ENCODE peak calls at places on chromosome 6, in eight cellular contexts. I, D, M, U, A, B, F and W are unnamed samples. For H3K4me1, the result is how much of the 10 kb centered on the place peaks cover.

GRCh38 chr6:73477407-73477806 is 15.9 kb downstream of the MTO1 start:
- DNase-seq in I (no peak), D (no peak), M (no peak), U (no peak), A (no peak), B (no peak), F (no peak), W (no peak)

GRCh38 chr6:119552016-119552415 is 202.5 kb upstream of the MAN1A1 start:
- DNase-seq in I (no peak), D (no peak), M (no peak), U (no peak), A (no peak), B (no peak), F (no peak), W (no peak)

GRCh38 chr6:17574871-17575560 is 25.1 kb upstream of the FAM8A1 start:
- DNase-seq in I (no peak), D (no peak), M (no peak), U (no peak), A (no peak), B (no peak), F (no peak), W (no peak)

GRCh38 chr6:108589244-108589730 is 28.6 kb downstream of the FOXO3 start:
- DNase-seq in I (peak), D (peak), M (peak), U (peak), A (peak), B (no peak), F (peak), W (peak)

GRCh38 chr6:32153252-32153834 is 598 bp upstream of the PPT2 start:
- DNase-seq in I (no peak), D (peak), M (no peak), U (no peak), A (no peak), B (no peak), F (no peak), W (no peak)

GRCh38 chr6:138716971-138717370 is 56.6 kb upstream of the CCDC28A start:
- DNase-seq in I (no peak), D (no peak), M (no peak), U (no peak), A (no peak), B (no peak), F (no peak), W (no peak)

GRCh38 chr6:109406196-109406595 is 23.9 kb upstream of the CD164 start:
- DNase-seq in I (no peak), D (no peak), M (no peak), U (no peak), A (no peak), B (no peak), F (no peak), W (no peak)

GRCh38 chr6:107534762-107535161 is 44.8 kb downstream of the SOBP start:
- DNase-seq in I (no peak), D (no peak), M (no peak), U (no peak), A (no peak), B (no peak), F (no peak), W (peak)

GRCh38 chr6:18307006-18307405 is 42.7 kb upstream of the DEK start:
- DNase-seq in I (no peak), D (no peak), M (no peak), U (no peak), A (no peak), B (no peak), F (no peak), W (peak)

GRCh38 chr6:15305909-15306308 is 60.0 kb downstream of the JARID2 start:
- DNase-seq in I (no peak), D (no peak), M (no peak), U (no peak), A (no peak), B (no peak), F (no peak), W (no peak)
- H3K4me3 ChIP-seq in I (no peak), D (no peak), M (no peak), U (no peak), A (no peak), B (no peak), F (no peak), W (no peak)

GRCh38 chr6:142045380-142046270 is 87.1 kb upstream of the GJE1 start:
- DNase-seq in I (no peak), D (no peak), M (no peak), U (no peak), A (no peak), B (no peak), F (no peak), W (no peak)
- H3K27ac ChIP-seq in I (no peak), D (no peak), M (no peak), U (no peak), A (no peak), B (no peak), F (no peak), W (no peak)

GRCh38 chr6:52571099-52571755 is 5.6 kb downstream of the TRAM2 start:
- DNase-seq in I (no peak), D (peak), M (no peak), U (no peak), A (no peak), B (no peak), F (no peak), W (peak)
- H3K4me1 ChIP-seq in I (under half), D (half or more), M (half or more), U (half or more), A (half or more), B (under half), F (half or more), W (half or more)

GRCh38 chr6:160990847-160991410 is 640 bp upstream of the MAP3K4 start:
- DNase-seq in I (no peak), D (no peak), M (no peak), U (no peak), A (no peak), B (no peak), F (no peak), W (no peak)
- H3K4me3 ChIP-seq in I (peak), D (peak), M (peak), U (peak), A (peak), B (peak), F (peak), W (peak)

GRCh38 chr6:24902782-24903181 is 33.0 kb downstream of the RIPOR2 start:
- DNase-seq in I (no peak), D (no peak), M (no peak), U (no peak), A (no peak), B (no peak), F (no peak), W (no peak)
- H3K27ac ChIP-seq in I (no peak), D (no peak), M (no peak), U (no peak), A (peak), B (peak), F (no peak), W (peak)

GRCh38 chr6:154766993-154767392 is 33.8 kb downstream of the SCAF8 start:
- DNase-seq in I (no peak), D (no peak), M (no peak), U (no peak), A (no peak), B (no peak), F (no peak), W (no peak)

GRCh38 chr6:154766288-154766687 is 33.1 kb downstream of the SCAF8 start:
- DNase-seq in I (no peak), D (no peak), M (no peak), U (no peak), A (no peak), B (no peak), F (no peak), W (no peak)

GRCh38 chr6:154767419-154767818 is 34.2 kb downstream of the SCAF8 start:
- DNase-seq in I (no peak), D (no peak), M (no peak), U (no peak), A (no peak), B (no peak), F (no peak), W (no peak)

GRCh38 chr6:154763650-154764049 is 30.4 kb downstream of the SCAF8 start:
- DNase-seq in I (no peak), D (no peak), M (no peak), U (no peak), A (no peak), B (no peak), F (no peak), W (no peak)

DNA sequence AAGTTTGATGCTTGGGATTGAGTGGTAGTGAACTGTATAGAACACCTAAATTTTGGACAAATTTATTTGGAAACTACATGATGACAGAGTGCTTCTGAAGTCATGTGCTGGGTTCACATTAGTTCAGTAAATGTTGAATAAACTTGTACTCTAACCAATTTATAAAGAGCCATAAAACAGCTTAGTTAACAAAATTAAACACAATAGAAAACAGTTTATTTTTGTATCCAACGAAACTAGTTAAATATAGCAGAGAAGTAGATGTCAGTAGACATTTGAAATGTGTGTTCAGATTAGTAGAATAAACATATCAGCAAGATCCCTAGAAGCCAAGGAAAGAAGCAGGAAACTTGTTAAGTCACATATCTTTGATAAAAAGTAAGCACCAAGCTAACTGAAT is 32.1 kb downstream of the SCAF8 start:
- DNase-seq in I (no peak), D (no peak), M (no peak), U (no peak), A (no peak), B (no peak), F (no peak), W (no peak)
- H3K4me1 ChIP-seq in I (under half), D (under half), M (half or more), U (half or more), A (under half), B (under half), F (under half), W (under half)

GRCh38 chr6:111871725-111872520 is 1.3 kb downstream of the FYN start:
- DNase-seq in I (no peak), D (peak), M (no peak), U (peak), A (peak), B (peak), F (peak), W (peak)

GRCh38 chr6:111872521-111873177 is 603 bp downstream of the FYN start:
- DNase-seq in I (peak), D (peak), M (peak), U (peak), A (peak), B (peak), F (peak), W (no peak)

GRCh38 chr6:111871207-111871606 is 2.0 kb downstream of the FYN start:
- DNase-seq in I (no peak), D (no peak), M (no peak), U (no peak), A (peak), B (peak), F (no peak), W (no peak)

GRCh38 chr6:111870054-111870750 is 3.0 kb downstream of the FYN start:
- DNase-seq in I (no peak), D (no peak), M (no peak), U (no peak), A (peak), B (peak), F (no peak), W (no peak)

GRCh38 chr6:111870751-111871064 is 2.5 kb downstream of the FYN start:
- DNase-seq in I (no peak), D (no peak), M (no peak), U (no peak), A (no peak), B (no peak), F (no peak), W (no peak)
- H3K4me3 ChIP-seq in I (no peak), D (no peak), M (peak), U (peak), A (peak), B (peak), F (no peak), W (peak)

DNA sequence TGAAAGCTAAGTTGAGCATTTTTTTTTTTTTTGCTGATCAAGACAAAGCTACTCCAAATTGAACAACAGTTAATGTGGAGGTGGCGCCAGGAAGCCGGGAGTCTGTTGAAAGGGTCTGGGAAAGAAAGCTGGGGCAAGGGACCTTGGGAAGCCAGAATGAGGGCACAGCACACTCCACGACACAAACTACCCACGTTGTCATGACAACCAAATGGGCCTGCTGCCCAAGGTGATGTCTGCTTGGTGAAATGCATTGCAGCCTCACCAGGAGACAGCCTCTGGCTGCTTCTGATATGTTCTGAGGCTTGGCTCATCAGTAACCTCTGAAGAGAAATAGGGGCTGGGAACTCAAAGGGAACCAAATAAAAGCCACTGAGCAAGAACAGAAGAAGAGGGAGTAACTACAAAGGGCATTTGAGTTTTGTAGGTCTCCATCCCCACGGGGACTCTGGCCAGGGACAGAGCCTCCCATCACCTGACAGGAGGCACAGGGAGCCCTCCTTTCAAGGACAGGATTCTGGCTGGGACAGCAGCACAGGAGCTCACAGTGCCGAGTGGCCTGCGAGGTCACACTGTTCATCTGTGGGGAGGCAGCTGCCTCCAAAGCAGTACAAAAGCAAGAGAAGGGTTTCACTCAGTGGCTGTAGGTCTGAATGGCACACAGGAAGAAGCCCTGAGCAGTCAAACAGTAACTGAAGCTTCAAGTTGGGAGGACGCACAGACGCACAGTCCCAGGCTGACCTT is 44.5 kb upstream of the KCNK16 start:
- DNase-seq in I (no peak), D (peak), M (no peak), U (no peak), A (no peak), B (no peak), F (peak), W (no peak)
- H3K27ac ChIP-seq in I (no peak), D (no peak), M (no peak), U (no peak), A (no peak), B (no peak), F (no peak), W (no peak)

GRCh38 chr6:43935921-43936320 is 165.9 kb downstream of the VEGFA start:
- DNase-seq in I (no peak), D (no peak), M (no peak), U (peak), A (no peak), B (no peak), F (no peak), W (no peak)
- H3K4me1 ChIP-seq in I (under half), D (half or more), M (under half), U (under half), A (under half), B (under half), F (under half), W (under half)

DNA sequence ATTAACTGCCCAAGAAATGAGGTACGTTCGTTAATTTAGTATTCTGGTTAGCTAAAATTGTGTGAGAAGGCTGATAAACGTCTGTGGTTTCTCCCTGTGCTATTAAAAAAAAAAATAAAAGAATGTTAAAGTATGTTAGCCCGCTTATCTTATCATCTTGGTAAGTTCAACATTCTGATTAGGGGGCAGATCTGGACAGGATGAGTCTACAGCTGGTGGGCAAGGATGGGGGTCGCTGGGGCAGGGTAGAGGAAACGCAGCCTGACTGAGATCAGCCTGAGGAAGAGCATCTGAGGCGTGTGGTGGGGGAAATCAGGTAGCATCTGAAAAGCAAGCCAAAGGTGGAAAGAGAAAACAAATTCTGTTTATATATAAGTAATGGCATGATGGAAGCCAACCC is 153.9 kb downstream of the PRL start:
- DNase-seq in I (no peak), D (no peak), M (no peak), U (no peak), A (no peak), B (no peak), F (no peak), W (no peak)
- H3K4me3 ChIP-seq in I (no peak), D (no peak), M (no peak), U (no peak), A (no peak), B (no peak), F (no peak), W (no peak)